ENCODE peak calls at places on chromosomes 12 and 14, in four cellular contexts. P is iPS-NIHi11, T is mucosa of descending colon, Q is GDM1. A is an unnamed sample.

GRCh38 chr12:114555451-114555850 is 128.5 kb downstream of the TBX3 start:
- DNase-seq in P (no peak), T (no peak), Q (no peak), A (no peak)

GRCh38 chr14:70181276-70181675 is 7.5 kb downstream of the SLC8A3 start:
- DNase-seq in P (no peak), T (no peak), Q (no peak), A (no peak)

GRCh38 chr12:47744778-47745436 is 13.8 kb downstream of the RAPGEF3 start:
- DNase-seq in P (no peak), T (no peak), Q (no peak), A (no peak)

GRCh38 chr12:124395284-124395752 is 100.4 kb downstream of the RFLNA start:
- DNase-seq in P (no peak), T (no peak), Q (no peak), A (no peak)

GRCh38 chr14:73731111-73731510 is 16.9 kb upstream of the PNMA1 start:
- DNase-seq in P (no peak), T (no peak), Q (no peak), A (peak; percentile 11)

GRCh38 chr12:128644664-128645296 is 179.0 kb downstream of the SLC15A4 start:
- DNase-seq in P (peak; percentile 47), T (peak; percentile 63), Q (no peak), A (no peak)

GRCh38 chr12:113261847-113262470 is 40.7 kb downstream of the TPCN1 start:
- DNase-seq in P (no peak), T (no peak), Q (no peak), A (no peak)

GRCh38 chr12:55705802-55706402 is 1.8 kb downstream of the ITGA7 start:
- DNase-seq in P (peak; percentile 77), T (no peak), Q (no peak), A (no peak)

GRCh38 chr12:115257791-115258190 is 573.8 kb upstream of the TBX3 start:
- DNase-seq in P (no peak), T (no peak), Q (no peak), A (no peak)

GRCh38 chr12:100427078-100427477 is 46.6 kb upstream of the NR1H4 start:
- DNase-seq in P (no peak), T (no peak), Q (no peak), A (no peak)

GRCh38 chr14:104138891-104139459 is 588 bp downstream of the KIF26A start:
- DNase-seq in P (no peak), T (peak; percentile 46), Q (no peak), A (no peak)

GRCh38 chr12:47705571-47706425 is at the start of gene RPAP3:
- DNase-seq in P (peak; percentile 98), T (peak; percentile 99), Q (peak; percentile 93), A (peak; percentile 93)

GRCh38 chr12:130438243-130438620 is 100.5 kb downstream of the PIWIL1 start:
- DNase-seq in P (no peak), T (peak; percentile 24), Q (no peak), A (no peak)

GRCh38 chr14:46490150-46490769 is 161.3 kb downstream of the RPL10L start:
- DNase-seq in P (peak; percentile 34), T (no peak), Q (peak; percentile 24), A (no peak)

GRCh38 chr12:121512561-121512960 is 68.3 kb downstream of the KDM2B start:
- DNase-seq in P (no peak), T (no peak), Q (no peak), A (no peak)

GRCh38 chr14:84064296-84064695 is 1465.6 kb upstream of the FLRT2 start:
- DNase-seq in P (no peak), T (no peak), Q (no peak), A (no peak)

GRCh38 chr14:36967892-36968555 is 204.4 kb downstream of the SLC25A21 start:
- DNase-seq in P (no peak), T (no peak), Q (no peak), A (no peak)

GRCh38 chr14:37588667-37588955 is 6.4 kb downstream of the FOXA1 start:
- DNase-seq in P (no peak), T (no peak), Q (no peak), A (no peak)

GRCh38 chr12:14157129-14157747 is 175.8 kb upstream of the GRIN2B start:
- DNase-seq in P (no peak), T (no peak), Q (no peak), A (no peak)

GRCh38 chr12:115232455-115233156 is 548.6 kb upstream of the TBX3 start:
- DNase-seq in P (no peak), T (no peak), Q (no peak), A (no peak)

GRCh38 chr12:108307006-108307405 is 32.1 kb downstream of the CMKLR1 start:
- DNase-seq in P (no peak), T (no peak), Q (peak; percentile 16), A (no peak)

GRCh38 chr14:105884808-105885281 is 358.5 kb downstream of the TMEM121 start:
- DNase-seq in P (no peak), T (peak; percentile 13), Q (no peak), A (no peak)

GRCh38 chr12:6643569-6644256 is 3.5 kb downstream of the ACRBP start:
- DNase-seq in P (no peak), T (no peak), Q (no peak), A (no peak)

GRCh38 chr12:27331299-27331926 is 1.2 kb upstream of the BMAL2 start:
- DNase-seq in P (peak; percentile 24), T (no peak), Q (peak; percentile 7), A (no peak)

GRCh38 chr12:82746668-82747067 is 60.0 kb downstream of the TMTC2 start:
- DNase-seq in P (no peak), T (no peak), Q (no peak), A (no peak)